ENCODE peak calls at places on chromosomes 5 and 9, in four cellular contexts. One of them, this sample, is unnamed.

GRCh38 chr5:180803181-180804128 is 849 bp upstream of the MGAT1 start:
- DNase-seq in A549: no peak
- DNase-seq in breast epithelium: peak
- DNase-seq in aorta: peak
- DNase-seq in this sample: peak

GRCh38 chr5:68954618-68954910 is 139.2 kb upstream of the SLC30A5 start:
- DNase-seq in A549: no peak
- DNase-seq in breast epithelium: no peak
- DNase-seq in aorta: no peak
- DNase-seq in this sample: no peak

GRCh38 chr5:122924203-122924602 is 78.8 kb downstream of the SNX24 start:
- DNase-seq in A549: no peak
- DNase-seq in breast epithelium: no peak
- DNase-seq in aorta: peak
- DNase-seq in this sample: no peak

GRCh38 chr9:10396641-10397040 is 216.2 kb downstream of the PTPRD start:
- DNase-seq in A549: no peak
- DNase-seq in breast epithelium: no peak
- DNase-seq in aorta: no peak
- DNase-seq in this sample: no peak

GRCh38 chr5:126523818-126524522 is 71.0 kb downstream of the ALDH7A1 start:
- DNase-seq in A549: no peak
- DNase-seq in breast epithelium: no peak
- DNase-seq in aorta: no peak
- DNase-seq in this sample: no peak

GRCh38 chr9:127066060-127066774 is 56.2 kb downstream of the ANGPTL2 start:
- DNase-seq in A549: no peak
- DNase-seq in breast epithelium: no peak
- DNase-seq in aorta: no peak
- DNase-seq in this sample: no peak

GRCh38 chr5:69492391-69493234 is at the start of gene OCLN:
- DNase-seq in A549: peak
- DNase-seq in breast epithelium: peak
- DNase-seq in aorta: no peak
- DNase-seq in this sample: peak

GRCh38 chr9:133606722-133607053 is 2.5 kb downstream of the FAM163B start:
- DNase-seq in A549: no peak
- DNase-seq in breast epithelium: no peak
- DNase-seq in aorta: no peak
- DNase-seq in this sample: no peak

GRCh38 chr9:134544388-134545212 is 97.0 kb upstream of the COL5A1 start:
- DNase-seq in A549: peak
- DNase-seq in breast epithelium: no peak
- DNase-seq in aorta: no peak
- DNase-seq in this sample: no peak

GRCh38 chr9:128636556-128637530 is 19.8 kb downstream of the DYNC2I2 start:
- DNase-seq in A549: no peak
- DNase-seq in breast epithelium: peak
- DNase-seq in aorta: no peak
- DNase-seq in this sample: no peak

GRCh38 chr5:178112545-178112944 is 787 bp upstream of the N4BP3 start:
- DNase-seq in A549: no peak
- DNase-seq in breast epithelium: no peak
- DNase-seq in aorta: no peak
- DNase-seq in this sample: no peak

GRCh38 chr5:178111925-178112324 is 1.4 kb upstream of the N4BP3 start:
- DNase-seq in A549: no peak
- DNase-seq in breast epithelium: no peak
- DNase-seq in aorta: no peak
- DNase-seq in this sample: no peak

GRCh38 chr5:178114325-178115135 is 1.2 kb downstream of the N4BP3 start:
- DNase-seq in A549: no peak
- DNase-seq in breast epithelium: no peak
- DNase-seq in aorta: no peak
- DNase-seq in this sample: no peak

GRCh38 chr5:178113841-178114324 is 551 bp downstream of the N4BP3 start:
- DNase-seq in A549: no peak
- DNase-seq in breast epithelium: no peak
- DNase-seq in aorta: no peak
- DNase-seq in this sample: no peak

DNA sequence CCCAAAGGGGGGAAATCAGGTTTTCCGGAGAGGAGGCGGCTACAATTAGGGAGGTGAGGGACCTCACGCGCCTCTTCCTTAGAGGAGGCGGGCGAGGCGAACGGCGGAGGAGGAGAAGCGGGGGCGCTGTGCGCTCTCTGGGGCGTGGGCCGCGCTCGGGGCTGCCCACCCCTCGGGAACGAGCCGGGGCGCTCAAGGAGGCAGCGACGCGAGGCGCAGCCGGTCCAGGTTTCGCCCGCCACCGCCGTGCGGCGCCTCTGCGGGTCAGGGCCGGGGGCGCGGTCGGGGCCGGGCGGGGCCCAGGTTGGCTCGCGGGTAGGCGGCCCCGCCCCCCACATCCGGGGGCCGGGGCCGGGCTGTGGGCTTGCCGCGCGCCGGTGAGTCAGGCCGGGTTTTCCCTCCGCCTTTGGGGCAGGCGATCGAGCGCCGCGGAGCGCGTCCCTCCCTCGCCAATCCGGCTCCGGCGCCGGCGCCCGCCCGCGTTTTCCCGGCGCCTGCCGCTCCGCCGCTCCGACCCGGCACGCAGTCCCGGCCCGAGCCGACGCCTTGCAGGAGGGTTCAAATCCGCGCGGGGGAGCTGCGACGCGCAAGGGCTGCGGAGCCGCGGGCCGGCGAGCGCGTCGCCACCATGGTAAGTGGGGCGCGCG is at the start of gene N4BP3:
- DNase-seq in A549: peak
- DNase-seq in breast epithelium: peak
- DNase-seq in aorta: no peak
- DNase-seq in this sample: no peak
- H3K27ac ChIP-seq in A549: peak
- H3K27ac ChIP-seq in breast epithelium: peak
- H3K27ac ChIP-seq in aorta: no peak
- H3K27ac ChIP-seq in this sample: peak

DNA sequence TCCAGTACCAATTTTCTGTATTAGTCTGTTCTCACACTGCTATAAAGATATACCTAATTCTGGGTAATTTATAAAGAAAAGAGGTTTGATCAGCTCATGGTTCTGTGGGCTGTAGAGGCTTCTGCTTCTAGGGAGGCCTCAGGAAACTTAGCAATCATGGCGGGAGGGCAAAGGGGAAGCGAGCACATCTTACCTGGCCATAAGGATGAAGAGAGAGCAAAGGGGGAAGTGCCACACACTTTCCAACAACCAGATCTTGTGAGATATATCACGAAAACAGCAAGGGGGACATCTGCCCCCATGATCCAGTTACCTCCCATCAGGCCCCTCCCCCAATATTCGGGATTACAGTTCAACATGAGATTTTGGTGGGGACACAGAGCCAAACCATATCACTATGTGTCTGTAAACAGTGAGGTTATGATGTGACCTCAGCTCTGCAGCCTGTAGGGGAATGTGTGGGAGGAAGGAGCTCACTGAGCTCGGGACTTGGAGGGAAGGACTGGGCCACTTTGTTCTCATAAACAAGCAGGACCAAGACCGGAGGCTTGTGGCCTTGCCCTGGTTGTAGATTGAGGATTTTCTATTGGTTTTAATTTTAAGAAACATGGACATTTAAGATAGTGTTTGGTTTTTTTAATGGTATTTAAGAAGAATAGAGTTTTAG is 85.2 kb downstream of the EHMT1 start:
- DNase-seq in A549: no peak
- DNase-seq in breast epithelium: no peak
- DNase-seq in aorta: no peak
- DNase-seq in this sample: no peak
- H3K27ac ChIP-seq in A549: no peak
- H3K27ac ChIP-seq in breast epithelium: no peak
- H3K27ac ChIP-seq in aorta: no peak
- H3K27ac ChIP-seq in this sample: no peak

GRCh38 chr5:134561871-134562296 is 36.4 kb downstream of the JADE2 start:
- DNase-seq in A549: peak
- DNase-seq in breast epithelium: no peak
- DNase-seq in aorta: peak
- DNase-seq in this sample: no peak
- H3K27ac ChIP-seq in A549: peak
- H3K27ac ChIP-seq in breast epithelium: peak
- H3K27ac ChIP-seq in aorta: no peak
- H3K27ac ChIP-seq in this sample: no peak

DNA sequence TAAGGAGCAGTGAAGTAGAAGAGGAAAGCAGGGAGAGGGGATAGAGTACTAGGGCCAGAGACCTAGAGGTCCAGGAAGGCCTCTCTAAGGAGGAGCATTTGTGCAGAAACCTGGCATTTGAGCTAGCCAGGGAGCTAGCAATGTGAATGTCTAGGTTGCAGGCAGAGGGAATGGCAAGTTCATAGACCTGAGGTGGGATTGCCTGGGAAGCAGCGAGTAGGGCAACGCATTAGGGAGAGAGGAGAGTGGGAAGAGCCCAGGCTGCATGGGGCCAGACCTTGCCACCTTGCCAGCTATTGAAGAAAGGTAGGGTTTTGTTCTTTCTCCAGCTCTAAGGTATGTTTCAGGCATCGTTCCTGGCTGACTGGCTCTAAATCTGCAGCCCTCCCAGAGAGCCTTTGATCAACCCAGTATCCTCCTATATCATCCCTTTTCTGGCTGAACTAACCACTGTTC is 54.0 kb downstream of the SLC22A5 start:
- DNase-seq in A549: no peak
- DNase-seq in breast epithelium: no peak
- DNase-seq in aorta: no peak
- DNase-seq in this sample: no peak
- H3K27ac ChIP-seq in A549: no peak
- H3K27ac ChIP-seq in breast epithelium: peak
- H3K27ac ChIP-seq in aorta: peak
- H3K27ac ChIP-seq in this sample: peak

GRCh38 chr5:168613396-168613795 is 34.2 kb upstream of the PANK3 start:
- DNase-seq in A549: no peak
- DNase-seq in breast epithelium: no peak
- DNase-seq in aorta: no peak
- DNase-seq in this sample: no peak
- H3K27ac ChIP-seq in A549: no peak
- H3K27ac ChIP-seq in breast epithelium: no peak
- H3K27ac ChIP-seq in aorta: no peak
- H3K27ac ChIP-seq in this sample: no peak

GRCh38 chr5:116564756-116565593 is 9.6 kb downstream of the SEMA6A start:
- DNase-seq in A549: no peak
- DNase-seq in breast epithelium: no peak
- DNase-seq in aorta: no peak
- DNase-seq in this sample: no peak
- H3K27ac ChIP-seq in A549: no peak
- H3K27ac ChIP-seq in breast epithelium: no peak
- H3K27ac ChIP-seq in aorta: no peak
- H3K27ac ChIP-seq in this sample: no peak

GRCh38 chr9:130172161-130172857 is at the start of gene NCS1:
- DNase-seq in A549: peak
- DNase-seq in breast epithelium: peak
- DNase-seq in aorta: peak
- DNase-seq in this sample: no peak

GRCh38 chr9:130172858-130173461 is 756 bp downstream of the NCS1 start:
- DNase-seq in A549: peak
- DNase-seq in breast epithelium: no peak
- DNase-seq in aorta: peak
- DNase-seq in this sample: no peak

GRCh38 chr9:130174025-130174424 is 1.8 kb downstream of the NCS1 start:
- DNase-seq in A549: no peak
- DNase-seq in breast epithelium: no peak
- DNase-seq in aorta: no peak
- DNase-seq in this sample: no peak

GRCh38 chr9:130174920-130175321 is 2.7 kb downstream of the NCS1 start:
- DNase-seq in A549: no peak
- DNase-seq in breast epithelium: no peak
- DNase-seq in aorta: peak
- DNase-seq in this sample: no peak

GRCh38 chr9:130173462-130173876 is 1.3 kb downstream of the NCS1 start:
- DNase-seq in A549: no peak
- DNase-seq in breast epithelium: no peak
- DNase-seq in aorta: no peak
- DNase-seq in this sample: no peak
- H3K27ac ChIP-seq in A549: peak
- H3K27ac ChIP-seq in breast epithelium: peak
- H3K27ac ChIP-seq in aorta: peak
- H3K27ac ChIP-seq in this sample: no peak

DNA sequence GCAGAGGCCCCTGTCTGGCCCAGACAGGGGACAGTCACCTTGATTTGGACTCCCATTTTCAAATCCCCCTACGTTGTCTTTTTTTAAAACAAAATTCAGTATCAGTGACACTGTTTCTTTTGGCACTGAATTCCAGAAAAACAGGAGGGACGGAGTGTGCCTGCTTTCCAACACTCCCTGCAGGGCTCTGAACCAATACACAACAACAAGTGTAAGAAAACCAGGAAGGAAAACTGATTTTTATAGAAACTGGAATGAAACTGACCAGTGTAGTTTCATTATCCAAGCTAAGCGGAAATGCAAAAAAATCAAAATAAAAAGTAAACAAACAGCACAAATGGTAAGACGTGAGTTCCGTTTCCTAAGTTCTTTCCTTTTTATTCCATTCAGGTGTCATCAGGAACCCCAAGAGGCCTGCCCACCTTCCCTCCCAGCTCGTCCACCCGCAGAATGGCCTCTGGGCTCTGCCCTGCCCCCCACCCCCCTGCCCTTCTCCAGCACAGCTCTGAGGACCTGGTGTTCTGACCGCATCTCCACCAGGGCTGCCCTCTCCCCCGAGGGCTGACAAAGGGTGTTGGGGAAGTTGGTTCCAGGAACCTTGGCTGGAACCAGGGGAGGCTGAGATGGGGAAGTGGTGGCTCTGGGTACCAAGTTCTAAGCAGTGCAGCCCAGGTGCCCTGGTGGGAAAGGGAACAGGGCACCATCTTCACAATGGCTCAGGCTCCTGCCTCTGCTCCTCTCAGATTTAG is 73.6 kb downstream of the PSD2 start:
- DNase-seq in A549: no peak
- DNase-seq in breast epithelium: no peak
- DNase-seq in aorta: no peak
- DNase-seq in this sample: no peak
- H3K27ac ChIP-seq in A549: no peak
- H3K27ac ChIP-seq in breast epithelium: peak
- H3K27ac ChIP-seq in aorta: no peak
- H3K27ac ChIP-seq in this sample: no peak

This sample was measured in epithelial cell of prostate.